ENCODE peak calls at places on chromosomes 13 and 19, in ten cellular contexts. G is A549; A is right lobe of liver; V is heart right ventricle; P is Peyer's patch; W is endothelial cell of umbilical vein; D is IMR-90; E is naive thymus-derived CD4-positive, alpha-beta T cell; Y is mucosa of descending colon; M is effector memory CD4-positive, alpha-beta T cell. B is an unnamed sample. For H3K4me1, the result is how much of the 10 kb centered on the place peaks cover.

GRCh38 chr13:77620138-77620537 is 77.3 kb upstream of the SLAIN1 start:
- DNase-seq in Y (no peak), E (no peak), M (no peak), D (no peak), P (no peak), G (no peak), W (no peak), A (no peak), V (no peak), B (no peak)

GRCh38 chr19:18278521-18279265 is 2.7 kb downstream of the JUND start:
- DNase-seq in P (peak), Y (no peak), M (peak), A (no peak), G (peak), E (peak), W (peak), D (no peak), V (no peak), B (no peak)

GRCh38 chr13:39557285-39557955 is 45.6 kb downstream of the LHFPL6 start:
- DNase-seq in W (no peak), V (no peak), A (no peak), E (no peak), D (no peak), P (no peak), G (no peak), Y (no peak), M (no peak), B (no peak)

GRCh38 chr13:101217086-101217485 is 199.2 kb downstream of the NALCN start:
- DNase-seq in V (no peak), G (no peak), P (no peak), Y (no peak), M (no peak), D (no peak), W (no peak), A (no peak), E (no peak), B (no peak)

GRCh38 chr19:15433519-15434069 is 14.8 kb upstream of the AKAP8L start:
- DNase-seq in P (no peak), G (no peak), A (no peak), E (no peak), W (no peak), Y (no peak), V (no peak), D (no peak), M (no peak), B (no peak)

GRCh38 chr13:85853161-85853894 is 54.1 kb upstream of the SLITRK6 start:
- DNase-seq in G (no peak), D (no peak), Y (no peak), W (no peak), A (no peak), E (no peak), M (no peak), V (no peak), P (no peak), B (no peak)

GRCh38 chr13:62014299-62014698 is 598.6 kb upstream of the PCDH20 start:
- DNase-seq in G (peak), E (no peak), M (no peak), Y (no peak), D (peak), V (no peak), W (peak), P (no peak), A (no peak), B (no peak)

GRCh38 chr19:51691122-51692064 is 1.7 kb upstream of the SPACA6 start:
- DNase-seq in A (no peak), D (peak), W (no peak), E (no peak), M (no peak), P (no peak), Y (no peak), V (no peak), G (peak), B (peak)

GRCh38 chr13:46389457-46389856 is 2.4 kb upstream of the RUBCNL start:
- DNase-seq in D (no peak), G (no peak), A (no peak), Y (no peak), V (no peak), W (no peak), P (no peak), E (no peak), M (no peak), B (no peak)

GRCh38 chr19:16067205-16067938 is 8.9 kb upstream of the TPM4 start:
- DNase-seq in G (no peak), D (peak), E (no peak), A (no peak), P (no peak), Y (peak), M (no peak), W (peak), V (peak), B (no peak)

GRCh38 chr13:48078251-48078656 is 16.6 kb downstream of the MED4 start:
- DNase-seq in P (peak), E (peak), M (no peak), A (no peak), D (no peak), W (peak), V (no peak), G (peak), Y (no peak), B (no peak)

GRCh38 chr13:44764334-44764733 is 188.2 kb upstream of the TSC22D1 start:
- DNase-seq in W (no peak), G (no peak), P (no peak), A (no peak), E (no peak), Y (peak), M (no peak), V (no peak), D (no peak), B (no peak)

GRCh38 chr19:46513461-46514236 is 18.0 kb upstream of the PNMA8B start:
- DNase-seq in A (peak), D (peak), M (no peak), P (peak), V (peak), G (peak), W (peak), E (no peak), Y (peak), B (no peak)

GRCh38 chr19:7265963-7266362 is 28.3 kb downstream of the INSR start:
- DNase-seq in Y (no peak), D (no peak), V (no peak), P (no peak), M (no peak), E (no peak), G (no peak), W (peak), A (peak), B (no peak)

GRCh38 chr19:35936738-35937268 is 629 bp downstream of the LRFN3 start:
- DNase-seq in A (no peak), P (no peak), V (no peak), E (no peak), Y (no peak), G (no peak), D (no peak), M (no peak), W (no peak), B (no peak)

GRCh38 chr19:5669212-5669611 is 11.1 kb downstream of the MICOS13 start:
- DNase-seq in M (no peak), P (no peak), A (no peak), G (no peak), W (no peak), V (no peak), D (no peak), E (no peak), Y (no peak), B (no peak)

GRCh38 chr19:2461751-2462634 is 5.2 kb upstream of the LMNB2 start:
- DNase-seq in A (peak), Y (peak), D (peak), E (peak), M (peak), V (peak), W (peak), P (peak), G (peak), B (no peak)

GRCh38 chr19:51354103-51354741 is 12.0 kb downstream of the ETFB start:
- DNase-seq in D (no peak), V (no peak), M (no peak), W (no peak), E (no peak), A (no peak), Y (peak), G (no peak), P (no peak), B (no peak)

GRCh38 chr13:41708648-41709175 is 251.4 kb downstream of the RGCC start:
- DNase-seq in V (peak), E (no peak), Y (no peak), D (no peak), P (no peak), A (no peak), G (no peak), M (no peak), W (no peak), B (no peak)

GRCh38 chr13:32315255-32316029 is at the start of the genes BRCA2 and ZAR1L:
- DNase-seq in P (peak), M (peak), D (peak), V (peak), G (peak), Y (peak), W (peak), E (peak), A (peak), B (peak)

GRCh38 chr13:21615427-21615826 is 11.5 kb upstream of the MICU2 start:
- DNase-seq in D (no peak), A (no peak), E (no peak), V (no peak), W (no peak), G (no peak), Y (no peak), P (no peak), M (no peak), B (no peak)

GRCh38 chr13:111893071-111893606 is 173.8 kb upstream of the SOX1 start:
- DNase-seq in Y (no peak), P (peak), D (no peak), W (no peak), A (peak), E (no peak), G (no peak), M (no peak), V (no peak), B (peak)

GRCh38 chr19:29239220-29239776 is 26.3 kb upstream of the UQCRFS1 start:
- DNase-seq in P (no peak), M (no peak), W (no peak), D (no peak), G (no peak), A (no peak), V (no peak), Y (no peak), E (no peak), B (no peak)

GRCh38 chr19:49473868-49474544 is at the start of gene FLT3LG:
- DNase-seq in A (peak), V (peak), M (peak), W (peak), Y (peak), G (peak), D (peak), E (peak), P (peak), B (no peak)

GRCh38 chr19:54179921-54180452 is 7.0 kb upstream of the TMC4 start:
- DNase-seq in Y (peak), D (peak), G (peak), A (no peak), P (no peak), E (no peak), V (no peak), W (peak), M (no peak), B (no peak)

GRCh38 chr13:45092668-45093067 is 27.6 kb upstream of the GTF2F2 start:
- DNase-seq in G (no peak), E (no peak), W (no peak), D (no peak), P (no peak), Y (no peak), M (no peak), V (peak), A (no peak), B (no peak)

GRCh38 chr19:2224754-2225349 is 11.3 kb downstream of the PLEKHJ1 start:
- DNase-seq in D (no peak), E (no peak), W (no peak), V (no peak), M (no peak), A (no peak), G (no peak), Y (no peak), P (no peak), B (no peak)

GRCh38 chr19:55495646-55496349 is 7.6 kb downstream of the SSC5D start:
- DNase-seq in W (no peak), E (no peak), Y (peak), G (no peak), V (no peak), A (no peak), P (no peak), D (no peak), M (no peak), B (no peak)

GRCh38 chr13:53237696-53238095 is 209.1 kb downstream of the OLFM4 start:
- DNase-seq in W (no peak), Y (no peak), P (no peak), V (no peak), M (no peak), D (no peak), G (no peak), A (no peak), E (no peak), B (no peak)

GRCh38 chr19:4910594-4911273 is 1.4 kb downstream of the UHRF1 start:
- DNase-seq in Y (peak), P (peak), M (no peak), G (peak), D (peak), A (no peak), V (peak), W (peak), E (no peak), B (no peak)

GRCh38 chr19:19236173-19236572 is 24.4 kb downstream of the NCAN start:
- DNase-seq in V (no peak), W (no peak), Y (no peak), P (no peak), A (no peak), D (no peak), M (no peak), E (no peak), G (no peak), B (no peak)

GRCh38 chr19:49459388-49459787 is 6.4 kb downstream of the ALDH16A1 start:
- DNase-seq in V (no peak), A (no peak), G (no peak), M (no peak), P (no peak), E (no peak), W (no peak), Y (no peak), D (no peak), B (no peak)

GRCh38 chr13:41293272-41293671 is 17.8 kb upstream of the NAA16 start:
- DNase-seq in D (no peak), P (no peak), M (no peak), G (no peak), V (no peak), Y (no peak), A (no peak), W (no peak), E (no peak), B (no peak)

GRCh38 chr19:38250821-38251563 is 5.2 kb downstream of the PPP1R14A start:
- DNase-seq in M (no peak), D (no peak), W (no peak), P (no peak), E (no peak), Y (peak), V (peak), A (peak), G (no peak), B (no peak)

GRCh38 chr19:15181394-15181793 is 19.4 kb downstream of the NOTCH3 start:
- DNase-seq in G (no peak), W (no peak), M (no peak), A (no peak), E (no peak), V (no peak), P (no peak), Y (no peak), D (no peak), B (no peak)

GRCh38 chr13:40148103-40148502 is 492.6 kb downstream of the COG6 start:
- DNase-seq in E (peak), Y (no peak), P (no peak), G (no peak), W (no peak), D (no peak), V (no peak), A (no peak), M (no peak), B (no peak)

GRCh38 chr13:94382520-94382919 is 97.0 kb downstream of the DCT start:
- DNase-seq in E (no peak), P (no peak), M (no peak), G (no peak), V (no peak), Y (no peak), W (no peak), A (no peak), D (no peak), B (no peak)

GRCh38 chr19:41327499-41328156 is 17.7 kb downstream of the CCDC97 start:
- DNase-seq in Y (peak), G (peak), P (peak), V (peak), D (peak), M (peak), W (peak), E (peak), A (peak), B (no peak)
- H3K4me3 ChIP-seq in Y (no peak), G (no peak), P (peak), V (peak), D (no peak), M (peak), W (peak), E (peak), A (no peak), B (no peak)

DNA sequence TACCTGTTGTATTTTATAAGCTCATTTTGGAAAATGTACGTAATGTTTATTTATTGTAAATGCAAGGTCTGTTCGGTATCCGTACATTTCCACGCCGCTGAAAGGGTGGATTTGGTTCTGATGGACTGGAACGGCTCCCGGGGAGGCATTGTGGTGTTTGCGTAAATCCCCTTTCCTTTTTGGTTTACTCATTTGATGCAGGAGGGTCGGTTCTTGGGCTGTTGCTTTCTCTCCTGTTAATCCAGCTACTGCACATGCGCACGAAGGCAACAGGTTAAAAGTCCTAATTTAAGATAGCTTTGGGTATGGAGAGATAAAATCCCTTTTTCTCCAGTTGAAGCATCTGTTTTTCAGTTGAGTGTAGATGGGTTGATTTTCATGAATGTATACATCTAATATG is 224.4 kb downstream of the TM9SF2 start:
- DNase-seq in D (no peak), G (no peak), Y (no peak), V (no peak), A (no peak), P (no peak), E (no peak), M (no peak), W (no peak), B (no peak)
- H3K4me1 ChIP-seq in D (under half), G (under half), Y (under half), V (under half), A (under half), P (under half), E (under half), M (under half), W (under half), B (under half)

DNA sequence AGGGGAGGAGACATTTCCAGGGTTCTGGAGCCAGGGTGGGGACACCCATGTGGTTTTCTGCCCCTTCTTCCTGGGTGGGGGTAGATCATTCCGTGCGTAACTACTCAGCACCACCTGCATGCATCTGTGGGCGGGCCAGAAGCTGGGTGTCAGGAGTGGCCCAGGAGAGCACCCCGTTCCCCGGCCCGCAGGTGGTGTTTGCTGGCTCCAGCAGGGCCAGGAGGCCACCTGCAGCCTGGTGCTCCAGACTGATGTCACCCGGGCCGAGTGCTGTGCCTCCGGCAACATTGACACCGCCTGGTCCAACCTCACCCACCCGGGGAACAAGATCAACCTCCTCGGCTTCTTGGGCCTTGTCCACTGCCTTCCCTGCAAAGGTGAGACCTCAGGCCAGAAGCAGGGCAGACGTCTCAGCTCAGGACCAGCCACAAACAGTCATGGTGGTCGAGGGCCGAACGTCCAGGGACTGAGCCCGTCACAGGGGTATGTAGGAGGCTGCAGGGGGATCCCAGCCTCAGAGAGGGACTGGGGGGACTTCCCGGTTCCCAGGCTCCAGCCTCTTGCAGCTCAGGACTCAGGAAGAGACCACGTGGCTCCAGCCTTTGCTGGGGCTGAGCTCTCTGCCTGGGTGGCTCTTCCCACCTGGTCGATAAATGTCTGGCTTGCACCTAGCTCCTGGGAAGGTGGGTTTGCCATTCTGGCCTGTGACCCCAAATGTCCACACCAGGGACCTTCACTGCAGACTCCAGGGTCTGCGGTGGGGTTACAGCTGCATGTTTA is 1.6 kb downstream of the FSTL3 start:
- DNase-seq in P (no peak), E (no peak), M (no peak), V (no peak), A (no peak), Y (peak), D (no peak), G (peak), W (no peak), B (no peak)
- H3K4me3 ChIP-seq in P (peak), E (no peak), M (no peak), V (peak), A (no peak), Y (no peak), D (peak), G (peak), W (no peak), B (no peak)

GRCh38 chr13:66489172-66489571 is 741.0 kb downstream of the PCDH9 start:
- DNase-seq in A (no peak), G (no peak), M (no peak), Y (no peak), E (no peak), V (no peak), W (no peak), P (no peak), D (no peak), B (no peak)
- H3K4me1 ChIP-seq in A (under half), G (under half), M (under half), Y (under half), E (under half), V (under half), W (under half), P (under half), D (under half), B (under half)

DNA sequence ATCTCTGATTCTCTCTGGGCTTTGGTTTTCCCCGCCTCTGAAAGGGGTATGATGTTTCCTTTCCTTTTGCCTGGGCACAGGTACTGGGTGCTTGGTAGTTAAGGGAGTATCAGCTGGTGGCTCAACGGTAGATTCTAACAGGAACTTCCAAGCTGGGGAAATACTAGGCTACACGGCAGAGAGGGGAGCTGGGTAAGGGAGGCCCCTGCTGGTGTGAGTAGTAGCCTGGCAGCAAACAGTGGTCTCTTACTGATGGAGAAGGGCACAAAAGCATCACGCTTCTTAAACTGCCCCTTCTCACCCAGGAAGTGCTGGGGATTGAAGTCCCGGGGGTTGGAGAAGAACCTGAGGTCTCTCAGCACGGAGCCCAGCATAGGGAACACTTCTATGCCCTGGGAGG is 26.9 kb upstream of the CYP2A7 start:
- DNase-seq in Y (no peak), A (peak), E (peak), G (no peak), P (peak), W (peak), D (no peak), M (peak), V (peak), B (no peak)
- H3K4me3 ChIP-seq in Y (no peak), A (no peak), E (peak), G (no peak), P (no peak), W (no peak), D (no peak), M (no peak), V (peak), B (no peak)

GRCh38 chr13:95496485-95496884 is 56.0 kb upstream of the CLDN10 start:
- DNase-seq in P (no peak), A (no peak), M (no peak), W (no peak), Y (no peak), G (no peak), E (no peak), D (no peak), V (no peak), B (no peak)
- H3K4me1 ChIP-seq in P (under half), A (under half), M (under half), W (under half), Y (under half), G (under half), E (under half), D (under half), V (under half), B (under half)